ENCODE peak calls at places on chromosome 11, in nine cellular contexts. J, I, R, M, B, C, F, U and N are unnamed samples.

GRCh38 chr11:130783322-130783721 is 133.0 kb downstream of the SNX19 start:
- DNase-seq in J (no peak), I (no peak), R (no peak), M (no peak), B (peak), C (no peak), F (no peak), U (peak), N (no peak)

GRCh38 chr11:111540114-111540920 is at the start of gene LAYN:
- DNase-seq in J (peak), I (peak), R (peak), M (no peak), B (peak), C (peak), F (no peak), U (no peak), N (peak)

GRCh38 chr11:84580338-84580737 is 1046.8 kb downstream of the DLG2 start:
- DNase-seq in J (no peak), I (no peak), R (no peak), M (no peak), B (no peak), C (no peak), F (no peak), U (no peak), N (no peak)

GRCh38 chr11:44624761-44625221 is 59.3 kb downstream of the CD82 start:
- DNase-seq in J (peak), I (no peak), R (no peak), M (no peak), B (peak), C (no peak), F (no peak), U (no peak), N (no peak)

GRCh38 chr11:132772712-132773545 is 759.4 kb downstream of the OPCML start:
- DNase-seq in J (no peak), I (no peak), R (no peak), M (no peak), B (no peak), C (no peak), F (no peak), U (no peak), N (no peak)

GRCh38 chr11:80815752-80816453 is 1375.1 kb upstream of the TENM4 start:
- DNase-seq in J (no peak), I (peak), R (no peak), M (peak), B (no peak), C (no peak), F (no peak), U (peak), N (peak)

GRCh38 chr11:61760946-61761345 is 8.5 kb downstream of the MYRF start:
- DNase-seq in J (no peak), I (no peak), R (no peak), M (no peak), B (no peak), C (no peak), F (no peak), U (no peak), N (no peak)

GRCh38 chr11:36051235-36052072 is 107.6 kb downstream of the LDLRAD3 start:
- DNase-seq in J (no peak), I (no peak), R (no peak), M (no peak), B (no peak), C (no peak), F (no peak), U (peak), N (no peak)

GRCh38 chr11:76313913-76314740 is 66.8 kb downstream of the THAP12 start:
- DNase-seq in J (no peak), I (no peak), R (no peak), M (no peak), B (no peak), C (no peak), F (no peak), U (peak), N (no peak)

GRCh38 chr11:69540118-69541000 is 58.9 kb downstream of the LINC01488 start:
- DNase-seq in J (peak), I (peak), R (no peak), M (no peak), B (peak), C (peak), F (no peak), U (no peak), N (no peak)

GRCh38 chr11:128709402-128709801 is 15.5 kb downstream of the FLI1 start:
- DNase-seq in J (no peak), I (no peak), R (no peak), M (no peak), B (no peak), C (no peak), F (no peak), U (peak), N (peak)

GRCh38 chr11:116771935-116772334 is 852 bp downstream of the BUD13 start:
- DNase-seq in J (no peak), I (no peak), R (no peak), M (no peak), B (no peak), C (no peak), F (no peak), U (no peak), N (no peak)

GRCh38 chr11:7600205-7600775 is 73.0 kb downstream of the CYB5R2 start:
- DNase-seq in J (peak), I (no peak), R (no peak), M (no peak), B (no peak), C (no peak), F (no peak), U (peak), N (peak)

GRCh38 chr11:132685174-132685611 is 847.1 kb downstream of the OPCML start:
- DNase-seq in J (no peak), I (no peak), R (no peak), M (no peak), B (no peak), C (no peak), F (no peak), U (peak), N (no peak)

GRCh38 chr11:12831471-12832202 is 157.4 kb downstream of the TEAD1 start:
- DNase-seq in J (no peak), I (no peak), R (no peak), M (no peak), B (no peak), C (no peak), F (no peak), U (no peak), N (no peak)

GRCh38 chr11:12826441-12826840 is 152.2 kb downstream of the TEAD1 start:
- DNase-seq in J (no peak), I (no peak), R (no peak), M (no peak), B (no peak), C (no peak), F (no peak), U (no peak), N (peak)

GRCh38 chr11:35617687-35618496 is at the start of gene FJX1:
- DNase-seq in J (peak), I (peak), R (peak), M (peak), B (peak), C (peak), F (no peak), U (peak), N (peak)

GRCh38 chr11:7484645-7485044 is 661 bp upstream of the OLFML1 start:
- DNase-seq in J (no peak), I (no peak), R (no peak), M (no peak), B (no peak), C (no peak), F (no peak), U (peak), N (peak)

GRCh38 chr11:130455493-130456127 is 7.2 kb downstream of the ADAMTS15 start:
- DNase-seq in J (no peak), I (no peak), R (no peak), M (no peak), B (no peak), C (no peak), F (no peak), U (no peak), N (no peak)

GRCh38 chr11:31767665-31768064 is 43.5 kb downstream of the PAX6 start:
- DNase-seq in J (no peak), I (no peak), R (no peak), M (no peak), B (no peak), C (no peak), F (no peak), U (no peak), N (no peak)

GRCh38 chr11:94602430-94603372 is 35.5 kb downstream of the PIWIL4 start:
- DNase-seq in J (peak), I (peak), R (no peak), M (peak), B (no peak), C (peak), F (no peak), U (peak), N (peak)

GRCh38 chr11:43942651-43943356 is 367 bp downstream of the C11orf96 start:
- DNase-seq in J (peak), I (no peak), R (no peak), M (peak), B (peak), C (no peak), F (no peak), U (peak), N (no peak)

GRCh38 chr11:13962562-13963168 is at the start of gene SPON1:
- DNase-seq in J (peak), I (no peak), R (no peak), M (peak), B (peak), C (peak), F (no peak), U (peak), N (no peak)

GRCh38 chr11:67664696-67665536 is 9.5 kb downstream of the ALDH3B2 start:
- DNase-seq in J (peak), I (no peak), R (no peak), M (no peak), B (no peak), C (no peak), F (no peak), U (no peak), N (no peak)

GRCh38 chr11:76120513-76121081 is 85.7 kb downstream of the WNT11 start:
- DNase-seq in J (no peak), I (no peak), R (no peak), M (no peak), B (no peak), C (no peak), F (no peak), U (peak), N (no peak)

GRCh38 chr11:63404536-63404935 is 35.0 kb downstream of the SLC22A9 start:
- DNase-seq in J (no peak), I (no peak), R (no peak), M (no peak), B (no peak), C (no peak), F (no peak), U (no peak), N (no peak)

GRCh38 chr11:75714211-75714610 is 3.4 kb upstream of the MOGAT2 start:
- DNase-seq in J (no peak), I (no peak), R (no peak), M (no peak), B (no peak), C (no peak), F (no peak), U (no peak), N (no peak)

GRCh38 chr11:33258631-33259184 is 1.5 kb downstream of the HIPK3 start:
- DNase-seq in J (no peak), I (no peak), R (no peak), M (peak), B (no peak), C (no peak), F (no peak), U (peak), N (peak)

GRCh38 chr11:128532016-128532570 is 55.3 kb downstream of the ETS1 start:
- DNase-seq in J (no peak), I (no peak), R (no peak), M (no peak), B (no peak), C (peak), F (no peak), U (no peak), N (no peak)

GRCh38 chr11:26947904-26948639 is 45.8 kb upstream of the FIBIN start:
- DNase-seq in J (no peak), I (no peak), R (no peak), M (no peak), B (no peak), C (no peak), F (no peak), U (peak), N (peak)

GRCh38 chr11:58958500-58958899 is 19.2 kb downstream of the GLYATL1 start:
- DNase-seq in J (no peak), I (peak), R (no peak), M (peak), B (no peak), C (no peak), F (peak), U (peak), N (no peak)